ENCODE peak calls at places on chromosomes 2 and 18, in four cellular contexts. Y, O, U and P are unnamed samples.

GRCh38 chr2:102187191-102188150 is 648 bp downstream of the IL1RL2 start:
- DNase-seq in U (peak), O (no peak), Y (no peak), P (peak)

GRCh38 chr2:151361674-151362380 is 4.4 kb downstream of the TNFAIP6 start:
- DNase-seq in U (no peak), O (no peak), Y (no peak), P (no peak)

GRCh38 chr2:144382848-144383247 is 137.1 kb downstream of the ZEB2 start:
- DNase-seq in U (no peak), O (no peak), Y (no peak), P (no peak)

GRCh38 chr2:15753233-15753798 is 161.6 kb downstream of the DDX1 start:
- DNase-seq in U (no peak), Y (no peak), O (no peak), P (no peak)

GRCh38 chr18:32730068-32730467 is 42.8 kb downstream of the KLHL14 start:
- DNase-seq in U (no peak), O (no peak), Y (no peak), P (no peak)

GRCh38 chr2:15732341-15733077 is 140.8 kb downstream of the DDX1 start:
- DNase-seq in Y (no peak), U (peak), O (no peak), P (no peak)

GRCh38 chr18:45456076-45457066 is 158.9 kb upstream of the SLC14A2 start:
- DNase-seq in U (no peak), O (no peak), Y (no peak), P (no peak)

GRCh38 chr2:2547911-2548310 is 216.8 kb upstream of the MYT1L start:
- DNase-seq in U (no peak), Y (no peak), O (no peak), P (no peak)

GRCh38 chr2:75428627-75429026 is 132.1 kb downstream of the EVA1A start:
- DNase-seq in U (no peak), O (no peak), Y (no peak), P (no peak)

GRCh38 chr2:175633227-175633626 is 368.8 kb downstream of the LNPK start:
- DNase-seq in O (no peak), Y (no peak), U (no peak), P (no peak)

GRCh38 chr18:74996055-74996454 is 212.9 kb downstream of the PTGR3 start:
- DNase-seq in Y (no peak), U (no peak), O (no peak), P (no peak)

DNA sequence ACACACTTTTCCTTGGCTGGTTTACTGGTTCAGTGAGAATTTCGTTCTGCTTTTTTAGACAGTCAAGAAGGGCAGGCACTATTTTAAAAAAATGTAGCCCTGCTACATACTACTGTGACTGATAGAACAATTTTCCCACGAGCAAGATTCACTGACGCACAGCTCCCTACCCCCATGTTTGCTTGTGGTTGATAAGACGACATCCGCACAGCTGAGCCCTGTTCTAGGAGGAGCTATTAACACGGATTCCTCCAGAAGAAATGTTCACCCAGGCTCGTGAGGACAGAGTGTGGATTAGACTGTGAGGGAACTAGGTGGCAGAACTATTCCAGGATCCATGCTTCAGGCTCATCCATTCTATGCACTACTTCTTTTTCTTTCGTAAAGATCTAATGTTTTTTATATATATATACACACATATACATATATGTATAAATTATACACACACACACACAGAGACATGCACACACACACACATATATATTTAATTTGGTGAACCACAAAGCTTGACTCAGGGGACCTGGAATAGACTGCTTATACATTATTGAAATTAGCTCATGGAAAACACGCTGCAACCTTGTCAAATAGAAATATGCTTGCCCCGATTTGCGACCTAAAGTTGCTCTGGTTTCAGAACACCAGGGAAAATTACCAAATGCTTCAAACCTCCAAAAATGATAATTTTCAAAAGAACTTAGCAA is 370.3 kb downstream of the SOCS6 start:
- DNase-seq in U (peak), Y (no peak), O (no peak), P (no peak)
- TF ChIP-seq CTCF in U (peak), Y (no peak), O (no peak), P (no peak)

DNA sequence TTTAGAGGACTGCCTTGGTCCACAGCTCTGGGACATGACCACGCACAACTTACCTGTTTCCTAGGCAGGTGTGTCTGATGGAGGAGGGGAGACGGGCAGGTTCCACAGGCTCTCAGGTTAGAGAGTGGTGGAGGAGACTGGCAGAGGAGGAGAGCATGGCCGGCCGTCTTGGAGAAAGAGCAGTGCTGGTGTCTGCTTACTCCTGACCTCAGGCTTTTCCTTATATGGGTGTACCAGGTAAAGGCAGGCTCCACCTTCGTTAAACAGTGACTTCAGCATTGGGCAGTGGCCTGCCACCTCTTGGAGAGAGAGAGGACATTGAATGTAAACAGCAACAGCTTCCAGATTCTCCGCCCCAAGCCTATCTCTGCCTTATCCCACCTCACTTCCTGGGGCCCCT is at the start of gene CAPN13:
- DNase-seq in O (no peak), Y (peak), U (no peak), P (peak)
- H3K4me3 ChIP-seq in O (no peak), Y (peak), U (no peak), P (no peak)

DNA sequence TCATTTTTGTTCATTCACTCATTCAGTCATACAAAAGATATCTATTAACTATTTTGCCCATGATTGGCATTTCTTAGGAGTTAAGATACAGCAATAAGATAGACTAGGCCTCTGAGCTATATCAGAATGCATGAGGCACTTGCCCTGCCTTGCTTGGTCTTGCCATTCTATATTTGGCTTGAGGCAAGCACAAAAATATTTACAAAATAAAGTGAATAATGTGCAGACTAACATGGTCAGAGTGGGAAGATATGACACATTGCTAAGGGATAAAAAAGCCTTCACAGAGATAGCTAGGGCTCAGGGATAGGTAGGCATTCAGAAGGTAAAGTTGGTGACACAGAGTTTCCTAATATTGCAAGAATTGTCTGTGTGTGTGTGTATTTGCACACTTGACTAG is 75.0 kb upstream of the MMADHC start:
- DNase-seq in U (no peak), O (no peak), Y (no peak), P (no peak)
- TF ChIP-seq CTCF in U (no peak), O (no peak), Y (no peak), P (no peak)

GRCh38 chr2:38750011-38750792 is 959 bp downstream of the SRSF7 start:
- DNase-seq in U (peak), O (no peak), Y (no peak), P (peak)

GRCh38 chr2:38747819-38748218 is 3.3 kb downstream of the SRSF7 start:
- DNase-seq in U (no peak), Y (no peak), O (no peak), P (no peak)

GRCh38 chr2:38747007-38747424 is 4.1 kb downstream of the SRSF7 start:
- DNase-seq in O (no peak), U (no peak), Y (no peak), P (no peak)

GRCh38 chr2:38748857-38749804 is 2.0 kb downstream of the SRSF7 start:
- DNase-seq in U (no peak), O (no peak), Y (no peak), P (no peak)

DNA sequence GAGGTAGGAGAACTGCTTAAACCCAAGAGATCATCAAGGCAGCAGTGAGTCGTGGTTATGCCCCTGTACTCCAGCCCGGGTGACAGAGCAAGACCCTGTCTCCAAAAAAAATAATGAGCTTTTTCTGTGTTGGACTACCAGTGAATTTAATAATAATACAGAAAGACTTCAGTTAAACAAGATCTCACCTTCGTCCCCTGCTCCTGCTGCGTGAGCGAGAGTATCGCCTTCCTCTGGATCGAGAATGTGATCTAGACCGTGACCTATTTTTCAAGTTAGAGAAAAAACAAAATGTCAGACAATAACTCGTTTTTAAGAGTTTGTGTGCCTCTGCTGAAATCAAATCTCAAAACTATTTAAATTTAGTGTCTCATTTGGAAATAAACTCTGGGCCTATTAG is 2.8 kb downstream of the SRSF7 start:
- DNase-seq in Y (no peak), U (no peak), O (no peak), P (no peak)
- H3K4me3 ChIP-seq in Y (no peak), U (no peak), O (peak), P (no peak)